ENCODE peak calls at places on chromosomes 12 and 14, in five cellular contexts. S is SK-N-SH, B is HepG2, Q is HCT116, C is K562. X is an unnamed sample.

GRCh38 chr12:47035459-47035858 is 44.0 kb upstream of the PCED1B start:
- DNase-seq in S (no peak), B (no peak), Q (no peak), C (no peak), X (no peak)

GRCh38 chr12:47942327-47943230 is 20.8 kb upstream of the TMEM106C start:
- DNase-seq in S (peak), B (peak), Q (no peak), C (peak), X (no peak)

GRCh38 chr12:88325076-88325827 is 183.1 kb downstream of the TMTC3 start:
- DNase-seq in S (no peak), B (no peak), Q (no peak), C (no peak), X (no peak)

GRCh38 chr12:85733441-85733840 is 102.8 kb downstream of the RASSF9 start:
- DNase-seq in S (no peak), B (no peak), Q (no peak), C (no peak), X (no peak)

GRCh38 chr14:55780156-55780946 is 200.3 kb downstream of the KTN1 start:
- DNase-seq in S (no peak), B (no peak), Q (no peak), C (no peak), X (no peak)

GRCh38 chr12:55745361-55746146 is 2.6 kb downstream of the GDF11 start:
- DNase-seq in S (peak), B (peak), Q (no peak), C (peak), X (no peak)

GRCh38 chr12:102638777-102639176 is 158.4 kb upstream of the IGF1 start:
- DNase-seq in S (no peak), B (no peak), Q (no peak), C (no peak), X (no peak)

GRCh38 chr14:22865424-22866215 is 5.9 kb upstream of the LRP10 start:
- DNase-seq in S (peak), B (no peak), Q (no peak), C (peak), X (no peak)

GRCh38 chr12:60106207-60106606 is 510.4 kb downstream of the SLC16A7 start:
- DNase-seq in S (no peak), B (no peak), Q (no peak), C (peak), X (no peak)

GRCh38 chr12:16285586-16285985 is 8.1 kb upstream of the SLC15A5 start:
- DNase-seq in S (no peak), B (no peak), Q (no peak), C (no peak), X (no peak)

GRCh38 chr14:21097616-21098133 is 780 bp downstream of the ZNF219 start:
- DNase-seq in S (no peak), B (no peak), Q (no peak), C (peak), X (no peak)

GRCh38 chr14:97459180-97459579 is 662.0 kb downstream of the VRK1 start:
- DNase-seq in S (no peak), B (no peak), Q (no peak), C (no peak), X (no peak)

GRCh38 chr12:43903686-43904085 is 67.8 kb downstream of the TMEM117 start:
- DNase-seq in S (no peak), B (no peak), Q (no peak), C (no peak), X (no peak)

GRCh38 chr12:6326316-6326959 is 15.4 kb downstream of the TNFRSF1A start:
- DNase-seq in S (peak), B (peak), Q (no peak), C (peak), X (no peak)

GRCh38 chr14:57244103-57244502 is 24.6 kb downstream of the EXOC5 start:
- DNase-seq in S (no peak), B (no peak), Q (no peak), C (no peak), X (no peak)

GRCh38 chr12:6444031-6444430 is 724 bp upstream of the CD27 start:
- DNase-seq in S (no peak), B (no peak), Q (no peak), C (no peak), X (no peak)

GRCh38 chr14:58605465-58605864 is 32.3 kb upstream of the DACT1 start:
- DNase-seq in S (no peak), B (no peak), Q (no peak), C (no peak), X (no peak)

GRCh38 chr14:20516921-20517320 is 11.6 kb downstream of the RNASE10 start:
- DNase-seq in S (no peak), B (no peak), Q (no peak), C (no peak), X (no peak)

GRCh38 chr14:90624732-90625444 is 191.3 kb downstream of the TTC7B start:
- DNase-seq in S (no peak), B (peak), Q (no peak), C (no peak), X (no peak)

GRCh38 chr12:130540376-130540775 is 175.7 kb downstream of the RIMBP2 start:
- DNase-seq in S (no peak), B (no peak), Q (no peak), C (no peak), X (no peak)

DNA sequence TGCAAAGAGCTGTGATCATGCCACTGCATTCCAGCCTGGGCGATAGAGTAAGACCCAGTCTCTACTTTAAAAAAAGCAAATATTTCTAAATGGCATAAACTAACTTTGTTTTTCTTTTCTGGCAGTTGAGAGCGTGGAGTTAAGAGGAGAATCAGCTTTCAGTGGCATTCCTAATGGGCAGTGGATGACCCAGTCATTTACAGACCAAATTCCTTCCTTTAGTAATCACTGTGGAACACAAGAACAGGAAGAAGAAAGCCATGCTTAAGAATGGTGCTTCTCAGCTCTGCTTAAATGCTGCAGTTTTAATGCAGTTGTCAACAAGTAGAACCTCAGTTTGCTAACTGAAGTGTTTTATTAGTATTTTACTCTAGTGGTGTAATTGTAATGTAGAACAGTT is 21.2 kb downstream of the TDG start:
- DNase-seq in S (no peak), B (no peak), Q (no peak), C (no peak), X (no peak)
- TF ChIP-seq ZBTB33 in S (no peak), B (no peak), Q (no peak), C (no peak), X (no peak)

GRCh38 chr12:1949771-1950470 is 31.5 kb upstream of the CACNA2D4 start:
- DNase-seq in S (no peak), B (no peak), Q (no peak), C (no peak), X (no peak)

GRCh38 chr12:1948883-1949282 is 30.4 kb upstream of the CACNA2D4 start:
- DNase-seq in S (no peak), B (no peak), Q (no peak), C (no peak), X (no peak)

GRCh38 chr12:1946311-1946710 is 27.9 kb upstream of the CACNA2D4 start:
- DNase-seq in S (no peak), B (no peak), Q (no peak), C (no peak), X (no peak)

GRCh38 chr12:1947081-1947480 is 28.6 kb upstream of the CACNA2D4 start:
- DNase-seq in S (no peak), B (no peak), Q (no peak), C (no peak), X (no peak)
- TF ChIP-seq ZBTB33 in S (no peak), B (no peak), Q (no peak), C (no peak), X (no peak)

DNA sequence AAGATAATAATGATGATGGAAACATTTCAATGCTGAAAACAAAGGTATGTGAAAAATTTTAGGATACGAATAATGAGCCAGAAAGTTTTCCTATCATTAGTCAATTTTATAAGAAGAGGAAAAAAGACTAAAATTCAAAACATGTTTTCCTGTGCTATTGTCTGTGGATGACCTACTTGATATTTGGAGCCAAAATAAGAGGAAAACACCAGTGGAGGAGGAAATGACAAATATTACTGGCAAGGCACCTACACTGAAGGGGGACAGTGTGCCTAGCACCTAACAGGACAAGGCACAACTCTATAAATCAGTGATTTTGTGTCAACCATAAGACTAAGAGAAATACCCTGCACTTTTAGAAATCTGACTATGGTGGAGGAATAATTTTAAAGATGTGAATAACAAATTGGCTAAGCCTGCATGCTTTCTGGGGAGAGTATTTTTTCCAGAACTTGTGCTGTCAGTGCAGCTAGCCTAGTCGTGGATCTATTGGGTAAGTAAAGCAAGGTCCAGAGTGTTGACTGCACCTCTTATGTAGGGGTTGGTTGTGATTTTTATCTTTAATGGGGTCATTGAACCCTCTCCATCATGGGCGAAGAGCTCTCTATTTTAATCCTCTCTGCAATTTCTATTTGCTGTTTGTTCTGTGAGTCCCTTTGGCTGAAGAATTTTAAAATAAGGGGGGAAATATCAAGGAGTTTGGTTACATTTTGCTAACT is 398.0 kb downstream of the TMTC2 start:
- DNase-seq in S (no peak), B (no peak), Q (no peak), C (no peak), X (no peak)
- TF ChIP-seq ZBTB33 in S (no peak), B (no peak), Q (no peak), C (no peak), X (no peak)

GRCh38 chr14:74882103-74882920 is 596 bp downstream of the DLST start:
- DNase-seq in S (peak), B (no peak), Q (no peak), C (peak), X (no peak)

GRCh38 chr14:74890262-74890661 is 8.5 kb downstream of the DLST start:
- DNase-seq in S (no peak), B (no peak), Q (no peak), C (no peak), X (no peak)

GRCh38 chr14:74888164-74889158 is 6.7 kb downstream of the DLST start:
- DNase-seq in S (no peak), B (no peak), Q (peak), C (peak), X (no peak)

GRCh38 chr14:74881425-74882102 is at the start of gene DLST:
- DNase-seq in S (peak), B (peak), Q (peak), C (peak), X (peak)

GRCh38 chr14:74886001-74886400 is 4.3 kb downstream of the DLST start:
- DNase-seq in S (no peak), B (no peak), Q (no peak), C (no peak), X (no peak)
- TF ChIP-seq ZBTB33 in S (no peak), B (no peak), Q (no peak), C (no peak), X (no peak)

GRCh38 chr12:107133462-107133861 is 40.1 kb upstream of the CRY1 start:
- DNase-seq in S (no peak), B (no peak), Q (no peak), C (no peak), X (no peak)
- TF ChIP-seq ZBTB33 in S (no peak), B (no peak), Q (no peak), C (no peak), X (no peak)

GRCh38 chr12:100743060-100743459 is 51.5 kb upstream of the ANO4 start:
- DNase-seq in S (no peak), B (no peak), Q (no peak), C (no peak), X (no peak)

GRCh38 chr12:100737168-100737567 is 57.4 kb upstream of the ANO4 start:
- DNase-seq in S (no peak), B (no peak), Q (no peak), C (no peak), X (no peak)

GRCh38 chr12:100738086-100738485 is 56.5 kb upstream of the ANO4 start:
- DNase-seq in S (no peak), B (no peak), Q (no peak), C (no peak), X (no peak)

GRCh38 chr12:100745378-100746071 is 49.1 kb upstream of the ANO4 start:
- DNase-seq in S (no peak), B (no peak), Q (no peak), C (no peak), X (no peak)

GRCh38 chr12:100741084-100741711 is 53.4 kb upstream of the ANO4 start:
- DNase-seq in S (peak), B (peak), Q (peak), C (peak), X (no peak)
- TF ChIP-seq ZBTB33 in S (no peak), B (no peak), Q (no peak), C (no peak), X (no peak)

DNA sequence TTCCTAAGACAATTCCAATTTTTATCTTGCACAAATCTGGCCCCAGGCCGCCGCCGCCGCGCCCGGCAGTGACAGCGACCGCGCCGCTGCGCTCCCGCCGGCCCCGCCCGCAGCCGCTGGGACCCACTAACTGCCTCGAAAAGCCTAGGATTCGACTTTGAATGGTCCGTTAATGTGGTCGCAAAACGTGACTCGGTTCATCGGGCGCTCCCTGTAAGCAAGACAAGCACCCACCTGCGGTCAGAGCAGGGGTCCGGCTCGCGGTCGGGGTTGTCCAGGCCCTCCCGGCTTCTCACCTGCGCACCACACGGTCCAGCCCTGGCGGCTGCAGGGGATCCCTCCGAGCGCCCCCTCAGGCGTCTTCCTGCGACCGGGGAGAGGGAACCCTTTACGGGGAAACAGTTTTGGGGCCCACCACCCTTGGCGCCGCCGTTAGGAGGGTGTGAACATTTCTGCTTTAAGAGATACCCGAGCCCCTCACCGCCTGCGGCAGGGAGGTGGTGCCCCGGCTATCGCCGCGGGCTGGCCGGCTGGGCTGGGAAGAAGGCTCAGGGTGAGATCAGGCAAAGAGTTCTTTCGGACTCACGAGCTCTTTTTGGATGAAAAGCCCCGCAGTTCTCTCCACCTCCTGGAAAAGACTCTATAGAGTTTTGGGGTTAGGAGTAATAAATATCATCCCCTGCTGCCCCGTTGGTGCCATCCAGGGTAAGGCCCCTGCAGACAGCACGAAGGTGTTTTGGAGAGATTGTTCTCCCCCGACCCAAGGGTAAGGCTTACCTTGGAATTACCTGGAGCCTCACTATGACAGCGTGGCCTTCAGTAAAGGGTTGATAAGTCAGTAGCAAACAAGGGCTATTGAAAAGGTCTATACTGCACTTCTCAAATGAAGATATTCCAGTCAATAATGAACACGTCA is 13.6 kb upstream of the FOXJ2 start:
- DNase-seq in S (peak), B (peak), Q (peak), C (peak), X (no peak)
- TF ChIP-seq ZBTB33 in S (no peak), B (no peak), Q (no peak), C (no peak), X (no peak)

DNA sequence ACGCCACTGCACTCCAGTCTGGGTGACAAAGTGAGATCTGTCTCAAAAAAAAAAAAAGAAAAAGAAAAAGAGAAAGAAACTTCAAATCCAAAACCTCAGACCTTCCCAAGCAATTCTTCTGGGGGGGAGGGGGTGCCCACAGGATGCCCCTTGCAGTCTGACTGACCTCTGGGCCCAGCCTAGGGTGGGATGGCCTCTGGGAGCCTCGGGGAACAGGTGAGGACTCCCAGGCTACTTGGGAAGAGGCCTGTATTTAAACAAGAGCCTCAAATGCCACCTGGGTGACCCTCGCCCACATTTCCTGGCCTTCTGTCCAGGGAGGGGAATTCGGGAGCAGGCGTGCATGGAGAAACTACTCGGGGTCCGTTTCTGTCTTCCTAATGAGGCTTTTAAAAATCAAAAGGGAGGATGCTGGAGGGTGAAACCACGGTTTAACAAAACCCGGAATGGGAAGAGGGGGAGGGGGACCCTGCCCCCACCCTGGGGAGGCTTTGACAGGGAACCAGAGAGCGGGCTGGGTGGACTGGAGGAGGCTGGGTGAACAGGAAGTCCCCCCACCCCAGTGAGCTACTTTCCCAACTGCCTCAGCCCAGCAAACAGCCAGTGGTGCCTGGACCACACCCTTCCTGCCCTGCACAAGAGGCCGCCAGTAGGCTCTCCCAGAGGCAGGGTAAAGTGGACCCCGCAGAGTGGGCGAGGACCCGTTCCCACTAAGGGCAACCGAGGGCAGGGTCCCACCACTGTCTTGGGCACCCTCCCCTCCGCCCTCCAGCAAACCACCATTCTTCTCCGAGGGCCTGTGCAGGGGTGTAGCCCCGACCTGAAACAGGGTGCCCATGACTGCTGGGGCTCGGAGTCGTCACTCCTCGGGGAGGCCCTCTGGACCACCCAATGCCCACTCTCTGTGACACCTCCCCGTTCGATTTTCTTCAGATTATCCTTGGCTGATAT is 1.5 kb upstream of the FBRSL1 start:
- DNase-seq in S (no peak), B (no peak), Q (no peak), C (peak), X (no peak)
- TF ChIP-seq ZBTB33 in S (no peak), B (no peak), Q (no peak), C (no peak), X (no peak)

GRCh38 chr14:76956253-76957090 is 72.0 kb downstream of the IRF2BPL start:
- DNase-seq in S (peak), B (peak), Q (peak), C (peak), X (no peak)

GRCh38 chr14:76958020-76958965 is 70.2 kb downstream of the IRF2BPL start:
- DNase-seq in S (no peak), B (no peak), Q (no peak), C (no peak), X (no peak)

GRCh38 chr14:76957224-76957881 is 71.2 kb downstream of the IRF2BPL start:
- DNase-seq in S (peak), B (no peak), Q (no peak), C (peak), X (no peak)

GRCh38 chr14:76961631-76962302 is 66.7 kb downstream of the IRF2BPL start:
- DNase-seq in S (no peak), B (peak), Q (peak), C (peak), X (peak)

DNA sequence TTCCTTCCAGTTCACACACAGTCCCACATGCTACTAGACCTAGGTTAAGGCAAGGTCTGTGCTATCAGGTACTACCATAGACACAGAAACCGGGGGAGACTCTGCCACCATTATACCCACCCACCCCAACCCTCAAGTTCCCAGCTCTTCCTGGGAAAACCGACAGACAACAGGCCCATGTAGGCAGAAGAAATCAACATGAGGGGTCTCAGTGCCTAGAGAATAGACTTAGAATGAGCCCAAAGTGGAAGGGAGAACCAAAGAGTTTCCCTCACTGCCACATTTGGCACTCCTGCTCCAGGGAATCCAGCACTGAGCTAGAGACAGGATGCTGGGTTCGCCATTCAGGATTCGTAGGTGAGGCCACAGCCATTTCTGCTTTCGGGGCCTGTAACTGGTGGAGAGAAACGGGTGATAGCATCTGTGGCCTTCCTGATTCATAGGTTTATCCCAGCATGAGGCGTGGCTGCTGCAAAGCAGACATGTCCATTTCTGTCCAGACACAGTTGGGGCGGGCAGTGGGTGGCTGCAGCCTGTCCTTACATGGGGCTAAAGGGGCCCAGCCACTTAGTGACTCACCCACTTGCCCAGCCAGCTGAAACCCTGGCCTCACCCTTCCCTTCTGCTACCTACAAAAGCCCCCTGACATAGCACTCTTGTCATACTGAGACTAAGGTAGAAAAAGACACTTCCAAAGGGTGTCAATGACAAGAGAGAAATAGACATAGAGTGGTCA is 69.4 kb downstream of the IRF2BPL start:
- DNase-seq in S (peak), B (peak), Q (peak), C (peak), X (peak)
- TF ChIP-seq ZBTB33 in S (no peak), B (no peak), Q (no peak), C (no peak), X (no peak)

GRCh38 chr12:90963946-90964345 is 9.0 kb upstream of the CCER1 start:
- DNase-seq in S (no peak), B (no peak), Q (no peak), C (no peak), X (no peak)
- TF ChIP-seq ZBTB33 in S (no peak), B (no peak), Q (no peak), C (no peak), X (no peak)